ENCODE peak calls at places on chromosomes 4 and X, in seven cellular contexts. G, O, D, E, J, S and T are unnamed samples. For H3K4me1 and H3K9me3, the result is how much of the 10 kb centered on the place peaks cover.

GRCh38 chr4:133799916-133800315 is 401.7 kb downstream of the PABPC4L start:
- DNase-seq in D (no peak), O (no peak), S (no peak), G (no peak), E (no peak), J (no peak), T (peak)

GRCh38 chr4:16926214-16926613 is 27.8 kb upstream of the LDB2 start:
- DNase-seq in J (no peak), D (no peak), G (no peak), S (no peak), O (no peak), E (no peak), T (no peak)

GRCh38 chr4:6724461-6725111 is 8.6 kb downstream of the BLOC1S4 start:
- DNase-seq in O (no peak), E (no peak), S (no peak), J (no peak), D (no peak), G (no peak), T (no peak)

GRCh38 chr4:16264798-16265197 is 38.5 kb upstream of the TAPT1 start:
- DNase-seq in S (no peak), O (no peak), D (no peak), E (no peak), J (no peak), G (peak), T (peak)

GRCh38 chr4:89056953-89057398 is at the start of gene FAM13A:
- DNase-seq in E (peak), S (no peak), D (peak), J (peak), G (peak), O (peak), T (peak)

GRCh38 chrX:20060961-20061868 is 55.5 kb downstream of the MAP7D2 start:
- DNase-seq in G (no peak), E (no peak), J (no peak), S (no peak), O (no peak), D (no peak), T (peak)

GRCh38 chr4:19523964-19524363 is 727.7 kb upstream of the SLIT2 start:
- DNase-seq in J (no peak), G (no peak), D (no peak), S (no peak), O (no peak), E (no peak), T (no peak)

GRCh38 chr4:124713213-124713592 is 671 bp upstream of the ANKRD50 start:
- DNase-seq in E (peak), G (peak), D (peak), S (no peak), O (peak), J (peak), T (peak)

GRCh38 chrX:76029385-76029784 is 143.5 kb upstream of the PBDC1 start:
- DNase-seq in D (no peak), E (no peak), G (no peak), J (no peak), O (no peak), S (no peak), T (no peak)

GRCh38 chrX:63350551-63350950 is 581 bp downstream of the SPIN4 start:
- DNase-seq in J (peak), E (no peak), D (no peak), O (no peak), S (no peak), G (no peak), T (peak)

DNA sequence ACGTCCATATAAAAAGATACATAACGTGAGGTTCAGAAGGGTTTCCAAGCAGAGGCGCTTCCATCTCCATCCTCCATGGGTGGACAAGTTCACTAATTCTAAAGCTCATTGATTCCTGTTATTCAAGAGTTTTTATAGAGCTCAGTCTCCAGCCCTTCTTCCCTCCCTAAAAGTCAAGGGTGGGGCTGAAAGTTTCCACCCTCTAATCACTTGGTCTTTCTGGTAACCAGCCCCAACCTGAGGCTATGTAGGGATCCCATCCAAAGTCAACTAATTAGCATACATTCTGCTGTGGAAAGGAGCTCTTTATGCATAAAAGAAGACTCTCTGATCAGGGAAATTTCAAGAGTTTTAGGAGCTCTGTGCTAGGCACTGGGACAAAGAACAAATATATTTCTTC is 46.9 kb upstream of the VEGFC start:
- DNase-seq in S (no peak), D (no peak), O (no peak), G (no peak), E (no peak), J (no peak), T (no peak)
- H3K27ac ChIP-seq in S (no peak), D (peak), O (no peak), G (no peak), E (no peak), J (no peak), T (no peak)

GRCh38 chr4:3385719-3386440 is 55.9 kb upstream of the HGFAC start:
- DNase-seq in O (peak), E (peak), J (no peak), D (no peak), S (no peak), G (no peak), T (no peak)

GRCh38 chr4:3382251-3382650 is 59.5 kb upstream of the HGFAC start:
- DNase-seq in G (no peak), J (no peak), E (no peak), O (no peak), D (no peak), S (no peak), T (no peak)

GRCh38 chr4:3384771-3385701 is 56.7 kb upstream of the HGFAC start:
- DNase-seq in D (peak), J (peak), S (no peak), O (peak), G (no peak), E (peak), T (no peak)

GRCh38 chr4:3386486-3386885 is 55.3 kb upstream of the HGFAC start:
- DNase-seq in S (no peak), G (no peak), O (peak), D (no peak), E (peak), J (no peak), T (no peak)

GRCh38 chr4:3384391-3384770 is 57.4 kb upstream of the HGFAC start:
- DNase-seq in G (no peak), O (no peak), E (peak), S (no peak), D (no peak), J (no peak), T (no peak)
- H3K4me1 ChIP-seq in G (under half), O (under half), E (under half), S (under half), D (under half), J (under half), T (under half)

GRCh38 chr4:386708-387105 is 49.1 kb downstream of the ZNF141 start:
- DNase-seq in O (no peak), E (no peak), G (no peak), D (no peak), S (no peak), J (no peak), T (no peak)
- H3K9me3 ChIP-seq in O (under half), E (under half), G (under half), D (half or more), S (half or more), J (under half), T (under half)

GRCh38 chr4:177740563-177740962 is 298.3 kb upstream of the AGA start:
- DNase-seq in D (no peak), O (no peak), S (no peak), E (no peak), G (no peak), J (no peak), T (no peak)

GRCh38 chr4:177737387-177737965 is 295.2 kb upstream of the AGA start:
- DNase-seq in J (no peak), G (no peak), D (no peak), S (no peak), O (no peak), E (no peak), T (no peak)
- H3K27ac ChIP-seq in J (no peak), G (no peak), D (no peak), S (no peak), O (no peak), E (no peak), T (no peak)

DNA sequence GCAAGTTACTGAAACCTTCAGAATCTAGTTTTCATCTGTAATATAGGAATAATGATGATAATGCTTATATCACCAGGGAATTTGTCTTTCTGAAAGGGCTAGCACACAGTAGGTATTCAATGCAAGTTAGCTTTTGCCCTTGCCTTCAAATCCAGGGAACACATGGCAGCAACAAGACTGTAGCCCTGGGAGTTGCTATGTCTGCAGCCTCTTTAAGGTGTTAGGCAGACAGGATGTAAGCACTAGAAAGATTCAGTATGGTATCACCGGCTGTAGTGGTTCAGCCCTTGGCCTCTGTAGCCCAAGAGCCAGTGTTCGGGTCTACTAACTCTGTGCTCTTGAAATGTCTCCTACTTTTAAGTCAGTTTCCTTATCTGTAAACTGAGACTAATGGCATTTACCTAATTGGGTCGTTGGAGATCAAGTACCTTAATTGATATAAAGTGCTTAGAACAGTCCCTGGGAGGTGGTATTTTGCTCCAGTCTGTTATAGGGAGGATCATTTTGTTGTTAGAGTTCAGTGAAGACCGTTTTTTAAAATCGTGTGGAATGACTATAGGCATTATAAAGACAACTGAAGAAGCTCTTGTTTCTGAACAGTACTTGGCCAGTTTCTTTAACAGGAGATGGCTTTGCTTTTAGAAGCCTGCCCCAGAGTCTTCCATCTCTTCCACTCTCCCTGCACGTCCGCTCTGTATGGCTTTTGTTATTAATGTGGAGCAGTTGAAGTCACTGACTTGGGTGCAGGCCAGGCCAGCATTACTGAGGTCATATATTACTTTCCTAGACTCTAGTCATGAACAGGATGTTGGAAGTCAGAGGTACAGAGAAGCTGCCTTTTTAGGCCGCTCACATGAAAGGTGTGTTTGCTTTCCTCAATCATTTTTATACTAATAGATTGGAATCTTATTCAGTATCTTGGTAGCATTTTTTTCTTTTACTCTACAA is 44.8 kb downstream of the GAB1 start:
- DNase-seq in G (no peak), D (peak), J (peak), E (no peak), O (peak), S (no peak), T (peak)
- H3K4me1 ChIP-seq in G (under half), D (half or more), J (under half), E (under half), O (half or more), S (under half), T (under half)

GRCh38 chrX:17164936-17165335 is 210.1 kb upstream of the NHS start:
- DNase-seq in D (no peak), G (no peak), E (no peak), S (no peak), J (no peak), O (no peak), T (no peak)

GRCh38 chrX:17161991-17162390 is 213.0 kb upstream of the NHS start:
- DNase-seq in G (no peak), S (no peak), D (no peak), O (no peak), E (no peak), J (no peak), T (no peak)

GRCh38 chrX:17164079-17164478 is 210.9 kb upstream of the NHS start:
- DNase-seq in S (no peak), D (no peak), O (no peak), E (no peak), J (no peak), G (no peak), T (no peak)

GRCh38 chrX:17160971-17161370 is 214.0 kb upstream of the NHS start:
- DNase-seq in J (no peak), E (no peak), O (no peak), D (no peak), S (no peak), G (no peak), T (peak)
- H3K9me3 ChIP-seq in J (under half), E (under half), O (under half), D (under half), S (under half), G (under half), T (under half)

DNA sequence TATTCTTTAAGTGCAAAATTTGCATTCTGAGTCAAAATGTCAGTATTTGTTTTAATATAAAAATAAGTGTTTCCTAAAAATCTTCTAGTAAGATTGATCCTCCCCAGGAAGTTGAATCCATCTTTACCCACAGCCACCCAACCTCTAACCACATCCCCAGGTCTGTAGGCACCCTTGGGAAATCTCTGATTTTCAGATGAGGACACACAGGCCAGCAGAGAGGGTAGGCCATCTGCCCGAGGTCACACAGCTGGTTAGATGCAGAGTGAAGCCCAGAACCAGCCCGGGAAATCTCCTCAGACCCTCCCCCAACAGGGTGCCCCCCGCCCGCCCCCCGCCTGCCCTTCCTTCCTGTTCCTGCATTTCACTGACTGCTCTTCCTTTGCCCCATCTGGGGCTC is 277.5 kb downstream of the FBXW7 start:
- DNase-seq in O (no peak), E (no peak), D (no peak), S (no peak), J (no peak), G (no peak), T (no peak)
- H3K27ac ChIP-seq in O (no peak), E (no peak), D (peak), S (no peak), J (no peak), G (peak), T (no peak)

GRCh38 chr4:76755756-76756155 is 142.2 kb downstream of the SOWAHB start:
- DNase-seq in S (no peak), G (no peak), E (no peak), D (no peak), J (no peak), O (no peak), T (no peak)
- H3K4me1 ChIP-seq in S (under half), G (under half), E (under half), D (under half), J (under half), O (under half), T (under half)